ENCODE peak calls at places on chromosome 17, in eight cellular contexts. R is neural crest cell; Q is SJSA1; H is activated naive CD8-positive, alpha-beta T cell treated with anti-CD3 and anti-CD28 coated beads for 36 hours; V is heart right ventricle; E is skeletal muscle cell; F is HFFc6; Z is SK-N-SH. I is an unnamed sample.

GRCh38 chr17:78125138-78125913 is 3.2 kb downstream of the TMC6 start:
- DNase-seq in R (no peak), Q (no peak), H (peak), V (no peak), E (no peak), F (no peak), Z (no peak), I (no peak)

GRCh38 chr17:74953129-74953687 is 17.5 kb downstream of the OTOP3 start:
- DNase-seq in R (no peak), Q (no peak), H (no peak), V (no peak), E (no peak), F (no peak), Z (no peak), I (no peak)

GRCh38 chr17:27421111-27421510 is 35.1 kb upstream of the KSR1 start:
- DNase-seq in R (no peak), Q (no peak), H (no peak), V (no peak), E (no peak), F (no peak), Z (no peak), I (no peak)

GRCh38 chr17:7650509-7651096 is at the start of gene ATP1B2:
- DNase-seq in R (peak), Q (no peak), H (peak), V (peak), E (no peak), F (no peak), Z (peak), I (peak)

GRCh38 chr17:74785096-74785980 is 9.2 kb upstream of the NAT9 start:
- DNase-seq in R (no peak), Q (no peak), H (peak), V (no peak), E (no peak), F (no peak), Z (no peak), I (peak)

GRCh38 chr17:61174310-61174709 is 225.3 kb upstream of the TBX2 start:
- DNase-seq in R (no peak), Q (no peak), H (no peak), V (no peak), E (no peak), F (no peak), Z (no peak), I (no peak)

GRCh38 chr17:43327421-43327820 is 71.4 kb upstream of the ARL4D start:
- DNase-seq in R (no peak), Q (no peak), H (no peak), V (no peak), E (peak), F (peak), Z (no peak), I (no peak)

GRCh38 chr17:10771142-10771541 is 32.8 kb downstream of the TMEM238L start:
- DNase-seq in R (no peak), Q (no peak), H (no peak), V (no peak), E (no peak), F (no peak), Z (no peak), I (no peak)

GRCh38 chr17:35577826-35578194 is 561 bp downstream of the PEX12 start:
- DNase-seq in R (no peak), Q (no peak), H (peak), V (no peak), E (no peak), F (peak), Z (peak), I (no peak)

GRCh38 chr17:78745407-78746088 is 36.5 kb downstream of the CYTH1 start:
- DNase-seq in R (peak), Q (no peak), H (no peak), V (peak), E (no peak), F (peak), Z (no peak), I (peak)

GRCh38 chr17:40422990-40423611 is 5.4 kb upstream of the TOP2A start:
- DNase-seq in R (no peak), Q (no peak), H (no peak), V (no peak), E (no peak), F (no peak), Z (no peak), I (no peak)

GRCh38 chr17:30378191-30378796 is 433 bp upstream of the CPD start:
- DNase-seq in R (peak), Q (no peak), H (peak), V (peak), E (no peak), F (no peak), Z (peak), I (no peak)

GRCh38 chr17:44921122-44921882 is 6.0 kb upstream of the GFAP start:
- DNase-seq in R (no peak), Q (no peak), H (no peak), V (no peak), E (no peak), F (no peak), Z (peak), I (no peak)

GRCh38 chr17:80845863-80846671 is 145.6 kb upstream of the CHMP6 start:
- DNase-seq in R (no peak), Q (no peak), H (no peak), V (no peak), E (no peak), F (no peak), Z (no peak), I (no peak)

I was measured in activated CD4-positive, alpha-beta T cell treated with anti-CD3 and anti-CD28 coated beads for 24 hours.